ENCODE peak calls at places on chromosomes 1 and 21, in five cellular contexts. One of them, this sample, is unnamed.
A peak's percentile ranks its signal among the peaks of the same experiment; 100 is the strongest.

GRCh38 chr1:153770812-153771211 is 4.4 kb upstream of the SLC27A3 start:
- DNase-seq in astrocyte: no peak
- DNase-seq in CD8-positive, alpha-beta T cell: no peak
- DNase-seq in WERI-Rb-1: peak; percentile 86
- DNase-seq in tibial artery: no peak
- DNase-seq in this sample: no peak

GRCh38 chr1:156673387-156674121 is 3.7 kb downstream of the NES start:
- DNase-seq in astrocyte: no peak
- DNase-seq in tibial artery: no peak
- DNase-seq in WERI-Rb-1: peak; percentile 97
- DNase-seq in CD8-positive, alpha-beta T cell: no peak
- DNase-seq in this sample: no peak

GRCh38 chr1:17181785-17182464 is 23.0 kb upstream of the PADI1 start:
- DNase-seq in CD8-positive, alpha-beta T cell: no peak
- DNase-seq in astrocyte: no peak
- DNase-seq in WERI-Rb-1: no peak
- DNase-seq in tibial artery: no peak
- DNase-seq in this sample: no peak

GRCh38 chr1:208256091-208256490 is 11.9 kb upstream of the PLXNA2 start:
- DNase-seq in CD8-positive, alpha-beta T cell: no peak
- DNase-seq in astrocyte: no peak
- DNase-seq in WERI-Rb-1: no peak
- DNase-seq in tibial artery: no peak
- DNase-seq in this sample: no peak

GRCh38 chr1:160069460-160070231 is at the start of gene KCNJ10:
- DNase-seq in astrocyte: no peak
- DNase-seq in CD8-positive, alpha-beta T cell: no peak
- DNase-seq in tibial artery: no peak
- DNase-seq in WERI-Rb-1: peak; percentile 42
- DNase-seq in this sample: no peak

GRCh38 chr1:158177705-158178450 is 2.8 kb upstream of the CD1D start:
- DNase-seq in CD8-positive, alpha-beta T cell: no peak
- DNase-seq in WERI-Rb-1: no peak
- DNase-seq in tibial artery: peak; percentile 94
- DNase-seq in astrocyte: peak; percentile 38
- DNase-seq in this sample: no peak

GRCh38 chr1:21325231-21325718 is 35.0 kb upstream of the ECE1 start:
- DNase-seq in tibial artery: no peak
- DNase-seq in WERI-Rb-1: no peak
- DNase-seq in astrocyte: no peak
- DNase-seq in CD8-positive, alpha-beta T cell: no peak
- DNase-seq in this sample: no peak

GRCh38 chr1:231139659-231140650 is 21.9 kb upstream of the TRIM67 start:
- DNase-seq in CD8-positive, alpha-beta T cell: no peak
- DNase-seq in WERI-Rb-1: no peak
- DNase-seq in tibial artery: no peak
- DNase-seq in astrocyte: peak; percentile 99
- DNase-seq in this sample: peak; percentile 77

GRCh38 chr1:94778808-94779207 is 41.3 kb upstream of the SLC44A3 start:
- DNase-seq in tibial artery: no peak
- DNase-seq in WERI-Rb-1: no peak
- DNase-seq in CD8-positive, alpha-beta T cell: no peak
- DNase-seq in astrocyte: peak; percentile 37
- DNase-seq in this sample: no peak

GRCh38 chr1:67561704-67562113 is 123.3 kb upstream of the GADD45A start:
- DNase-seq in CD8-positive, alpha-beta T cell: peak; percentile 64
- DNase-seq in WERI-Rb-1: peak; percentile 93
- DNase-seq in tibial artery: peak; percentile 96
- DNase-seq in astrocyte: peak; percentile 66
- DNase-seq in this sample: no peak

GRCh38 chr1:11654571-11655262 is at the start of gene FBXO44:
- DNase-seq in WERI-Rb-1: peak; percentile 44
- DNase-seq in astrocyte: no peak
- DNase-seq in CD8-positive, alpha-beta T cell: peak; percentile 32
- DNase-seq in tibial artery: no peak
- DNase-seq in this sample: no peak

GRCh38 chr1:55720243-55720642 is 505.1 kb upstream of the USP24 start:
- DNase-seq in astrocyte: no peak
- DNase-seq in WERI-Rb-1: no peak
- DNase-seq in CD8-positive, alpha-beta T cell: no peak
- DNase-seq in tibial artery: no peak
- DNase-seq in this sample: no peak

GRCh38 chr21:41953831-41954653 is at the start of gene C2CD2:
- DNase-seq in CD8-positive, alpha-beta T cell: no peak
- DNase-seq in WERI-Rb-1: peak; percentile 89
- DNase-seq in tibial artery: peak; percentile 88
- DNase-seq in astrocyte: peak; percentile 58
- DNase-seq in this sample: no peak

GRCh38 chr1:85230305-85230977 is 29.0 kb downstream of the C1orf52 start:
- DNase-seq in WERI-Rb-1: peak; percentile 19
- DNase-seq in CD8-positive, alpha-beta T cell: no peak
- DNase-seq in tibial artery: no peak
- DNase-seq in astrocyte: no peak
- DNase-seq in this sample: no peak

GRCh38 chr1:207833381-207833780 is 77.5 kb downstream of the CD34 start:
- DNase-seq in tibial artery: peak; percentile 48
- DNase-seq in WERI-Rb-1: no peak
- DNase-seq in CD8-positive, alpha-beta T cell: no peak
- DNase-seq in astrocyte: no peak
- DNase-seq in this sample: no peak

GRCh38 chr1:51541313-51542050 is 22.4 kb upstream of the EPS15 start:
- DNase-seq in CD8-positive, alpha-beta T cell: no peak
- DNase-seq in astrocyte: peak; percentile 32
- DNase-seq in tibial artery: no peak
- DNase-seq in WERI-Rb-1: no peak
- DNase-seq in this sample: no peak

GRCh38 chr1:96360036-96360795 is 361.4 kb upstream of the PTBP2 start:
- DNase-seq in CD8-positive, alpha-beta T cell: no peak
- DNase-seq in tibial artery: no peak
- DNase-seq in astrocyte: peak; percentile 35
- DNase-seq in WERI-Rb-1: no peak
- DNase-seq in this sample: no peak

GRCh38 chr1:63662846-63663245 is 69.6 kb downstream of the PGM1 start:
- DNase-seq in CD8-positive, alpha-beta T cell: no peak
- DNase-seq in WERI-Rb-1: no peak
- DNase-seq in tibial artery: no peak
- DNase-seq in astrocyte: peak; percentile 79
- DNase-seq in this sample: no peak

GRCh38 chr1:88061106-88061829 is 622.8 kb upstream of the PKN2 start:
- DNase-seq in astrocyte: peak; percentile 44
- DNase-seq in CD8-positive, alpha-beta T cell: no peak
- DNase-seq in WERI-Rb-1: peak; percentile 81
- DNase-seq in tibial artery: peak; percentile 80
- DNase-seq in this sample: peak; percentile 4

GRCh38 chr1:244074559-244075171 is 23.6 kb downstream of the ZBTB18 start:
- DNase-seq in astrocyte: no peak
- DNase-seq in tibial artery: no peak
- DNase-seq in WERI-Rb-1: no peak
- DNase-seq in CD8-positive, alpha-beta T cell: peak; percentile 47
- DNase-seq in this sample: no peak

GRCh38 chr1:58748625-58749198 is 35.1 kb downstream of the JUN start:
- DNase-seq in WERI-Rb-1: no peak
- DNase-seq in astrocyte: no peak
- DNase-seq in CD8-positive, alpha-beta T cell: no peak
- DNase-seq in tibial artery: no peak
- DNase-seq in this sample: no peak

GRCh38 chr1:199786695-199787094 is 240.8 kb upstream of the NR5A2 start:
- DNase-seq in astrocyte: no peak
- DNase-seq in tibial artery: no peak
- DNase-seq in CD8-positive, alpha-beta T cell: no peak
- DNase-seq in WERI-Rb-1: no peak
- DNase-seq in this sample: no peak

GRCh38 chr21:14875704-14876364 is 189.0 kb downstream of the NRIP1 start:
- DNase-seq in CD8-positive, alpha-beta T cell: no peak
- DNase-seq in astrocyte: no peak
- DNase-seq in tibial artery: no peak
- DNase-seq in WERI-Rb-1: no peak
- DNase-seq in this sample: no peak

GRCh38 chr1:226685196-226685820 is 53.8 kb downstream of the ITPKB start:
- DNase-seq in astrocyte: no peak
- DNase-seq in tibial artery: no peak
- DNase-seq in WERI-Rb-1: no peak
- DNase-seq in CD8-positive, alpha-beta T cell: no peak
- DNase-seq in this sample: no peak

GRCh38 chr1:226688056-226688748 is 50.9 kb downstream of the ITPKB start:
- DNase-seq in tibial artery: no peak
- DNase-seq in WERI-Rb-1: no peak
- DNase-seq in astrocyte: no peak
- DNase-seq in CD8-positive, alpha-beta T cell: no peak
- DNase-seq in this sample: no peak

GRCh38 chr1:226688852-226689251 is 50.2 kb downstream of the ITPKB start:
- DNase-seq in WERI-Rb-1: no peak
- DNase-seq in astrocyte: no peak
- DNase-seq in tibial artery: no peak
- DNase-seq in CD8-positive, alpha-beta T cell: no peak
- DNase-seq in this sample: no peak

GRCh38 chr1:226686440-226687436 is 52.3 kb downstream of the ITPKB start:
- DNase-seq in tibial artery: no peak
- DNase-seq in astrocyte: no peak
- DNase-seq in CD8-positive, alpha-beta T cell: no peak
- DNase-seq in WERI-Rb-1: no peak
- DNase-seq in this sample: no peak

DNA sequence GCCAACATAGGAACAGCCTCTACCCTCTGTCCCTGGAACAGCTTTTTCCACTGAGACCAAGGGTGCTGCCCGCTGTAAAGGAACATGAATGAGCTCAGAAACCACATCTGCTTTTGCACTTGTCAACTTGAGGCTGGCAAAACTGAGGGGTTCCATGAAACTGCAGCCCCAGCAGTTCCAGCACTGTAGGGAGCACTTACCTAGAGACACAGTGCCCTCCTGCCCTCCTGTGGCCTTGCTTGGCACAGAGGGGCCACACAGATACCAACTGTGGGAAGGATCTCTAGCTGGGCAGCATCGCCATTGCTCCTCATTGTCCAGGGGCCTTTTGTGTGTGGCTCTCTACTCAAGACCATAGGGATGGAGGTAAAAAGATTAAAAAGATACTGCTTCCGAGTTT is 51.6 kb downstream of the ITPKB start:
- DNase-seq in WERI-Rb-1: no peak
- DNase-seq in CD8-positive, alpha-beta T cell: peak; percentile 35
- DNase-seq in tibial artery: no peak
- DNase-seq in astrocyte: no peak
- DNase-seq in this sample: no peak
- TF ChIP-seq CTCF in WERI-Rb-1: no peak
- TF ChIP-seq CTCF in CD8-positive, alpha-beta T cell: peak; percentile 65
- TF ChIP-seq CTCF in tibial artery: no peak
- TF ChIP-seq CTCF in astrocyte: no peak
- TF ChIP-seq CTCF in this sample: no peak

GRCh38 chr1:64842244-64842643 is 97.4 kb downstream of the RAVER2 start:
- DNase-seq in tibial artery: no peak
- DNase-seq in astrocyte: no peak
- DNase-seq in CD8-positive, alpha-beta T cell: no peak
- DNase-seq in WERI-Rb-1: no peak
- DNase-seq in this sample: no peak

GRCh38 chr1:64839732-64840405 is 95.0 kb downstream of the RAVER2 start:
- DNase-seq in WERI-Rb-1: no peak
- DNase-seq in astrocyte: no peak
- DNase-seq in tibial artery: no peak
- DNase-seq in CD8-positive, alpha-beta T cell: no peak
- DNase-seq in this sample: no peak

GRCh38 chr1:64843675-64844074 is 98.8 kb downstream of the RAVER2 start:
- DNase-seq in WERI-Rb-1: no peak
- DNase-seq in astrocyte: no peak
- DNase-seq in tibial artery: no peak
- DNase-seq in CD8-positive, alpha-beta T cell: no peak
- DNase-seq in this sample: no peak

GRCh38 chr1:64839270-64839669 is 94.4 kb downstream of the RAVER2 start:
- DNase-seq in WERI-Rb-1: no peak
- DNase-seq in CD8-positive, alpha-beta T cell: no peak
- DNase-seq in tibial artery: no peak
- DNase-seq in astrocyte: no peak
- DNase-seq in this sample: no peak

GRCh38 chr1:64841330-64842065 is 96.6 kb downstream of the RAVER2 start:
- DNase-seq in tibial artery: no peak
- DNase-seq in CD8-positive, alpha-beta T cell: no peak
- DNase-seq in astrocyte: no peak
- DNase-seq in WERI-Rb-1: no peak
- DNase-seq in this sample: no peak
- H3K36me3 ChIP-seq in tibial artery: peaks cover 62% of the 10 kb centered on the region
- H3K36me3 ChIP-seq in CD8-positive, alpha-beta T cell: peaks cover 86% of the 10 kb centered on the region
- H3K36me3 ChIP-seq in astrocyte: peaks cover 36% of the 10 kb centered on the region
- H3K36me3 ChIP-seq in WERI-Rb-1: peaks cover 33% of the 10 kb centered on the region
- H3K36me3 ChIP-seq in this sample: peaks cover 34% of the 10 kb centered on the region

GRCh38 chr1:15383810-15384209 is 25.9 kb upstream of the EFHD2 start:
- DNase-seq in tibial artery: no peak
- DNase-seq in astrocyte: no peak
- DNase-seq in WERI-Rb-1: no peak
- DNase-seq in CD8-positive, alpha-beta T cell: no peak
- DNase-seq in this sample: no peak

GRCh38 chr1:15382601-15383518 is 26.8 kb upstream of the EFHD2 start:
- DNase-seq in astrocyte: no peak
- DNase-seq in WERI-Rb-1: peak; percentile 25
- DNase-seq in CD8-positive, alpha-beta T cell: no peak
- DNase-seq in tibial artery: no peak
- DNase-seq in this sample: no peak

GRCh38 chr1:15386128-15386824 is 23.4 kb upstream of the EFHD2 start:
- DNase-seq in WERI-Rb-1: no peak
- DNase-seq in tibial artery: no peak
- DNase-seq in astrocyte: peak; percentile 29
- DNase-seq in CD8-positive, alpha-beta T cell: no peak
- DNase-seq in this sample: no peak

GRCh38 chr1:15385420-15385819 is 24.3 kb upstream of the EFHD2 start:
- DNase-seq in tibial artery: no peak
- DNase-seq in astrocyte: no peak
- DNase-seq in CD8-positive, alpha-beta T cell: no peak
- DNase-seq in WERI-Rb-1: no peak
- DNase-seq in this sample: no peak

GRCh38 chr1:15384301-15384901 is 25.3 kb upstream of the EFHD2 start:
- DNase-seq in astrocyte: peak; percentile 40
- DNase-seq in tibial artery: no peak
- DNase-seq in WERI-Rb-1: no peak
- DNase-seq in CD8-positive, alpha-beta T cell: no peak
- DNase-seq in this sample: no peak
- TF ChIP-seq CTCF in astrocyte: no peak
- TF ChIP-seq CTCF in tibial artery: no peak
- TF ChIP-seq CTCF in WERI-Rb-1: no peak
- TF ChIP-seq CTCF in CD8-positive, alpha-beta T cell: no peak
- TF ChIP-seq CTCF in this sample: no peak

GRCh38 chr1:178684542-178685000 is 40.5 kb upstream of the RALGPS2 start:
- DNase-seq in WERI-Rb-1: no peak
- DNase-seq in CD8-positive, alpha-beta T cell: no peak
- DNase-seq in astrocyte: peak; percentile 93
- DNase-seq in tibial artery: no peak
- DNase-seq in this sample: peak; percentile 92

GRCh38 chr1:178688244-178688643 is 36.8 kb upstream of the RALGPS2 start:
- DNase-seq in CD8-positive, alpha-beta T cell: no peak
- DNase-seq in WERI-Rb-1: no peak
- DNase-seq in astrocyte: no peak
- DNase-seq in tibial artery: no peak
- DNase-seq in this sample: no peak

GRCh38 chr1:178684111-178684510 is 40.9 kb upstream of the RALGPS2 start:
- DNase-seq in astrocyte: peak; percentile 10
- DNase-seq in tibial artery: no peak
- DNase-seq in CD8-positive, alpha-beta T cell: no peak
- DNase-seq in WERI-Rb-1: no peak
- DNase-seq in this sample: no peak

GRCh38 chr1:178683304-178683703 is 41.7 kb upstream of the RALGPS2 start:
- DNase-seq in WERI-Rb-1: no peak
- DNase-seq in tibial artery: no peak
- DNase-seq in astrocyte: no peak
- DNase-seq in CD8-positive, alpha-beta T cell: no peak
- DNase-seq in this sample: no peak

GRCh38 chr1:178686407-178686806 is 38.6 kb upstream of the RALGPS2 start:
- DNase-seq in tibial artery: no peak
- DNase-seq in astrocyte: no peak
- DNase-seq in CD8-positive, alpha-beta T cell: no peak
- DNase-seq in WERI-Rb-1: no peak
- DNase-seq in this sample: no peak
- H3K36me3 ChIP-seq in tibial artery: no peaks in the 10 kb centered on the region
- H3K36me3 ChIP-seq in astrocyte: no peaks in the 10 kb centered on the region
- H3K36me3 ChIP-seq in CD8-positive, alpha-beta T cell: no peaks in the 10 kb centered on the region
- H3K36me3 ChIP-seq in WERI-Rb-1: no peaks in the 10 kb centered on the region
- H3K36me3 ChIP-seq in this sample: no peaks in the 10 kb centered on the region

This sample was measured in BJ.